ENCODE peak calls at places on chromosomes 11 and 22, in six cellular contexts. Q is A549, C is mucosa of descending colon, T is A172, V is fibroblast of the aortic adventitia, A is ACHN. Z is an unnamed sample.

GRCh38 chr22:26330971-26331625 is 98.0 kb upstream of the ASPHD2 start:
- DNase-seq in Q (peak; percentile 44), C (peak; percentile 44), T (peak; percentile 41), V (peak; percentile 38), A (peak; percentile 58), Z (peak; percentile 45)

GRCh38 chr11:13091373-13091772 is 82.3 kb downstream of the RASSF10 start:
- DNase-seq in Q (no peak), C (no peak), T (peak; percentile 33), V (no peak), A (no peak), Z (no peak)

GRCh38 chr11:84829162-84829561 is 798.0 kb downstream of the DLG2 start:
- DNase-seq in Q (no peak), C (no peak), T (no peak), V (no peak), A (no peak), Z (no peak)

GRCh38 chr11:9906043-9906791 is 242.3 kb downstream of the SWAP70 start:
- DNase-seq in Q (peak; percentile 96), C (no peak), T (peak; percentile 97), V (peak; percentile 94), A (peak; percentile 82), Z (peak; percentile 31)

GRCh38 chr11:13009921-13010736 is 1.0 kb downstream of the RASSF10 start:
- DNase-seq in Q (peak; percentile 53), C (peak; percentile 53), T (no peak), V (no peak), A (no peak), Z (no peak)

GRCh38 chr11:47641585-47642098 is 717 bp downstream of the MTCH2 start:
- DNase-seq in Q (no peak), C (no peak), T (no peak), V (no peak), A (no peak), Z (peak; percentile 41)

GRCh38 chr11:30345644-30346043 is 22.7 kb downstream of the ARL14EP start:
- DNase-seq in Q (no peak), C (no peak), T (no peak), V (no peak), A (no peak), Z (no peak)

GRCh38 chr22:26172389-26172990 is 3.2 kb downstream of the SEZ6L start:
- DNase-seq in Q (peak; percentile 35), C (peak; percentile 30), T (peak; percentile 1), V (peak; percentile 0), A (peak; percentile 32), Z (peak; percentile 42)

GRCh38 chr11:60211206-60211605 is 28.3 kb upstream of the MS4A6A start:
- DNase-seq in Q (no peak), C (no peak), T (no peak), V (no peak), A (no peak), Z (no peak)

GRCh38 chr11:59267738-59268475 is 55.2 kb upstream of the MPEG1 start:
- DNase-seq in Q (no peak), C (no peak), T (no peak), V (no peak), A (no peak), Z (no peak)

GRCh38 chr11:89633125-89633695 is 76.9 kb upstream of the TRIM77 start:
- DNase-seq in Q (no peak), C (no peak), T (no peak), V (no peak), A (no peak), Z (no peak)

GRCh38 chr11:31264834-31265233 is 104.7 kb downstream of the DCDC1 start:
- DNase-seq in Q (no peak), C (no peak), T (no peak), V (no peak), A (no peak), Z (no peak)

Z was measured in RKO.